ENCODE peak calls at places on chromosomes 7 and 10, in nine cellular contexts. Z, O, G, E, U, W, L, R and T are unnamed samples.
A peak's percentile ranks its signal among the peaks of the same experiment; 100 is the strongest.

GRCh38 chr7:66205736-66206080 is 574 bp downstream of the TPST1 start:
- DNase-seq in G (no peak), W (peak; percentile 17), R (no peak), U (no peak), O (peak; percentile 4), E (no peak), Z (no peak), L (no peak), T (peak; percentile 6)

GRCh38 chr7:106125417-106125816 is 13.3 kb upstream of the SYPL1 start:
- DNase-seq in L (no peak), O (no peak), R (no peak), W (no peak), U (no peak), Z (peak; percentile 15), G (no peak), E (no peak), T (no peak)

GRCh38 chr10:124701881-124702656 is 42.1 kb downstream of the FAM53B start:
- DNase-seq in R (peak; percentile 52), E (no peak), U (no peak), L (no peak), G (peak; percentile 73), W (no peak), O (no peak), Z (peak; percentile 56), T (peak; percentile 67)

GRCh38 chr7:113636727-113637421 is 281.9 kb downstream of the PPP1R3A start:
- DNase-seq in W (peak; percentile 60), U (peak; percentile 65), E (no peak), R (no peak), O (no peak), G (no peak), L (no peak), Z (peak; percentile 64), T (no peak)

GRCh38 chr10:68073631-68074403 is 1.3 kb downstream of the HERC4 start:
- DNase-seq in Z (no peak), R (no peak), E (no peak), G (no peak), U (peak; percentile 41), W (peak; percentile 21), L (peak; percentile 11), O (no peak), T (no peak)

GRCh38 chr10:116826803-116827202 is 22.5 kb upstream of the ENO4 start:
- DNase-seq in Z (peak; percentile 96), R (no peak), L (no peak), W (peak; percentile 87), U (peak; percentile 71), G (no peak), E (no peak), O (no peak), T (no peak)

GRCh38 chr10:101031796-101032636 is 982 bp downstream of the SFXN3 start:
- DNase-seq in Z (peak; percentile 73), W (peak; percentile 69), R (peak; percentile 69), E (no peak), L (peak; percentile 73), O (peak; percentile 58), G (peak; percentile 91), U (peak; percentile 77), T (peak; percentile 70)

GRCh38 chr7:47721670-47722069 is 139.8 kb upstream of the TNS3 start:
- DNase-seq in G (no peak), L (no peak), E (no peak), U (no peak), W (no peak), Z (no peak), R (no peak), O (no peak), T (no peak)

GRCh38 chr7:80136276-80137045 is 1.8 kb downstream of the GNAI1 start:
- DNase-seq in L (no peak), R (no peak), W (peak; percentile 60), O (no peak), E (no peak), Z (peak; percentile 70), U (peak; percentile 71), G (no peak), T (no peak)

GRCh38 chr7:30659312-30659711 is 22.9 kb downstream of the CRHR2 start:
- DNase-seq in E (no peak), O (no peak), U (peak; percentile 15), Z (peak; percentile 7), L (no peak), W (no peak), G (no peak), R (no peak), T (no peak)

GRCh38 chr7:139909379-139910050 is 80.5 kb downstream of the TBXAS1 start:
- DNase-seq in Z (no peak), U (no peak), E (no peak), L (no peak), G (no peak), W (no peak), O (no peak), R (no peak), T (no peak)

GRCh38 chr7:134771889-134772288 is 7.5 kb upstream of the CALD1 start:
- DNase-seq in L (no peak), Z (no peak), E (no peak), W (no peak), R (no peak), G (no peak), O (no peak), U (no peak), T (no peak)

GRCh38 chr10:112208292-112208691 is 24.7 kb upstream of the GPAM start:
- DNase-seq in W (no peak), L (no peak), Z (peak; percentile 62), U (no peak), R (no peak), O (no peak), E (no peak), G (no peak), T (no peak)

GRCh38 chr7:4103352-4104091 is 578.6 kb upstream of the FOXK1 start:
- DNase-seq in L (no peak), Z (peak; percentile 73), O (no peak), G (no peak), U (peak; percentile 74), R (no peak), W (peak; percentile 45), E (no peak), T (no peak)

GRCh38 chr7:141072548-141073172 is 1.2 kb upstream of the TMEM178B start:
- DNase-seq in O (no peak), R (peak; percentile 53), U (peak; percentile 87), G (peak; percentile 71), L (no peak), E (no peak), Z (peak; percentile 77), W (peak; percentile 91), T (peak; percentile 34)

GRCh38 chr7:99123571-99124033 is 20.3 kb downstream of the SMURF1 start:
- DNase-seq in U (no peak), L (no peak), W (no peak), G (no peak), Z (no peak), E (no peak), O (no peak), R (no peak), T (no peak)

GRCh38 chr7:6228363-6228762 is 44.1 kb downstream of the CYTH3 start:
- DNase-seq in Z (peak; percentile 41), G (no peak), L (no peak), W (no peak), E (no peak), O (no peak), U (no peak), R (no peak), T (no peak)

GRCh38 chr10:97080051-97080776 is 105.5 kb downstream of the SLIT1 start:
- DNase-seq in Z (no peak), R (no peak), L (no peak), O (no peak), U (no peak), E (no peak), G (no peak), W (no peak), T (no peak)

GRCh38 chr7:140035400-140036223 is 27.1 kb downstream of the PARP12 start:
- DNase-seq in O (no peak), E (no peak), W (peak; percentile 66), L (no peak), U (peak; percentile 87), G (no peak), Z (peak; percentile 75), R (no peak), T (no peak)

GRCh38 chr10:45000138-45000763 is 472 bp upstream of the ZNF22 start:
- DNase-seq in L (no peak), O (no peak), R (no peak), E (no peak), W (peak; percentile 46), G (peak; percentile 87), U (peak; percentile 12), Z (peak; percentile 51), T (no peak)

GRCh38 chr10:71868192-71868697 is 17.2 kb upstream of the PSAP start:
- DNase-seq in L (no peak), W (peak; percentile 93), Z (peak; percentile 88), R (peak; percentile 30), E (no peak), G (peak; percentile 44), U (peak; percentile 91), O (no peak), T (no peak)

GRCh38 chr10:43866712-43867111 is 218.0 kb upstream of the ZNF32 start:
- DNase-seq in Z (no peak), O (no peak), E (no peak), U (no peak), L (no peak), G (no peak), W (no peak), R (no peak), T (no peak)

GRCh38 chr7:131284702-131285419 is 42.8 kb upstream of the MKLN1 start:
- DNase-seq in U (peak; percentile 64), Z (peak; percentile 50), G (peak; percentile 54), R (no peak), L (no peak), O (no peak), W (peak; percentile 78), E (no peak), T (no peak)

GRCh38 chr7:150998341-150998740 is 7.5 kb downstream of the NOS3 start:
- DNase-seq in G (no peak), R (no peak), W (no peak), E (no peak), Z (no peak), O (no peak), U (no peak), L (no peak), T (no peak)

GRCh38 chr10:47358457-47358856 is 10.3 kb downstream of the RBP3 start:
- DNase-seq in L (no peak), O (no peak), U (no peak), G (no peak), Z (no peak), R (no peak), E (no peak), W (no peak), T (no peak)

GRCh38 chr7:55019329-55019690 is 493 bp downstream of the EGFR start:
- DNase-seq in G (peak; percentile 85), E (no peak), R (peak; percentile 14), U (peak; percentile 52), W (no peak), Z (peak; percentile 36), L (no peak), O (no peak), T (no peak)

GRCh38 chr7:50475340-50475739 is 25.2 kb upstream of the FIGNL1 start:
- DNase-seq in R (peak; percentile 33), O (no peak), G (no peak), U (no peak), E (no peak), Z (no peak), L (no peak), W (no peak), T (no peak)

GRCh38 chr10:52566471-52567246 is 205.9 kb downstream of the MBL2 start:
- DNase-seq in E (no peak), U (peak; percentile 67), O (no peak), G (no peak), R (no peak), L (no peak), W (peak; percentile 25), Z (peak; percentile 38), T (no peak)

GRCh38 chr7:155811560-155811894 is 736 bp downstream of the SHH start:
- DNase-seq in E (no peak), U (no peak), G (no peak), L (no peak), W (peak; percentile 75), O (no peak), R (no peak), Z (no peak), T (no peak)

GRCh38 chr10:369441-370221 is 234.4 kb downstream of the ZMYND11 start:
- DNase-seq in U (peak; percentile 71), Z (peak; percentile 97), G (no peak), W (no peak), L (no peak), R (no peak), O (no peak), E (no peak), T (no peak)

GRCh38 chr10:132787253-132788179 is 1.6 kb upstream of the NKX6-2 start:
- DNase-seq in E (no peak), O (no peak), W (no peak), R (no peak), L (no peak), G (no peak), U (no peak), Z (no peak), T (peak; percentile 20)